ENCODE peak calls at places on chromosomes 3 and 15, in five cellular contexts. One of them, this sample, is unnamed.

GRCh38 chr3:197880361-197881339 is 69.3 kb upstream of the RPL35A start:
- DNase-seq in tibial artery: no peak
- DNase-seq in Calu3: no peak
- DNase-seq in H9: no peak
- DNase-seq in K562: no peak
- DNase-seq in this sample: no peak

GRCh38 chr3:161700998-161701397 is 204.4 kb downstream of the OTOL1 start:
- DNase-seq in tibial artery: no peak
- DNase-seq in Calu3: peak
- DNase-seq in H9: peak
- DNase-seq in K562: no peak
- DNase-seq in this sample: no peak

GRCh38 chr3:112546216-112546759 is 15.5 kb downstream of the ATG3 start:
- DNase-seq in tibial artery: no peak
- DNase-seq in Calu3: no peak
- DNase-seq in H9: no peak
- DNase-seq in K562: no peak
- DNase-seq in this sample: no peak

GRCh38 chr15:57382222-57382621 is 5.9 kb downstream of the CGNL1 start:
- DNase-seq in tibial artery: no peak
- DNase-seq in Calu3: no peak
- DNase-seq in H9: no peak
- DNase-seq in K562: no peak
- DNase-seq in this sample: no peak

GRCh38 chr15:85411992-85412538 is 31.7 kb downstream of the AKAP13 start:
- DNase-seq in tibial artery: no peak
- DNase-seq in Calu3: no peak
- DNase-seq in H9: no peak
- DNase-seq in K562: no peak
- DNase-seq in this sample: no peak

GRCh38 chr3:147812186-147812911 is 403.2 kb downstream of the ZIC1 start:
- DNase-seq in tibial artery: no peak
- DNase-seq in Calu3: no peak
- DNase-seq in H9: no peak
- DNase-seq in K562: no peak
- DNase-seq in this sample: no peak

GRCh38 chr15:33068531-33068990 is 126.0 kb downstream of the FMN1 start:
- DNase-seq in tibial artery: peak
- DNase-seq in Calu3: peak
- DNase-seq in H9: peak
- DNase-seq in K562: no peak
- DNase-seq in this sample: peak

GRCh38 chr3:58009749-58010535 is 1.7 kb downstream of the FLNB start:
- DNase-seq in tibial artery: no peak
- DNase-seq in Calu3: peak
- DNase-seq in H9: peak
- DNase-seq in K562: no peak
- DNase-seq in this sample: no peak

GRCh38 chr15:73926191-73927002 is at the start of gene LOXL1:
- DNase-seq in tibial artery: peak
- DNase-seq in Calu3: peak
- DNase-seq in H9: peak
- DNase-seq in K562: peak
- DNase-seq in this sample: peak

GRCh38 chr15:68518785-68519430 is 59.9 kb upstream of the CORO2B start:
- DNase-seq in tibial artery: no peak
- DNase-seq in Calu3: no peak
- DNase-seq in H9: no peak
- DNase-seq in K562: no peak
- DNase-seq in this sample: no peak

GRCh38 chr3:61804782-61805181 is 243.4 kb downstream of the PTPRG start:
- DNase-seq in tibial artery: no peak
- DNase-seq in Calu3: no peak
- DNase-seq in H9: no peak
- DNase-seq in K562: no peak
- DNase-seq in this sample: no peak

GRCh38 chr15:101489633-101490407 is at the start of gene PCSK6:
- DNase-seq in tibial artery: no peak
- DNase-seq in Calu3: peak
- DNase-seq in H9: peak
- DNase-seq in K562: peak
- DNase-seq in this sample: peak

GRCh38 chr3:16307832-16308531 is 43.0 kb downstream of the OXNAD1 start:
- DNase-seq in tibial artery: no peak
- DNase-seq in Calu3: no peak
- DNase-seq in H9: no peak
- DNase-seq in K562: no peak
- DNase-seq in this sample: no peak

GRCh38 chr3:7436542-7436941 is 575.6 kb downstream of the GRM7 start:
- DNase-seq in tibial artery: no peak
- DNase-seq in Calu3: no peak
- DNase-seq in H9: no peak
- DNase-seq in K562: no peak
- DNase-seq in this sample: no peak

GRCh38 chr3:125165189-125165947 is 47.2 kb downstream of the SLC12A8 start:
- DNase-seq in tibial artery: no peak
- DNase-seq in Calu3: no peak
- DNase-seq in H9: peak
- DNase-seq in K562: no peak
- DNase-seq in this sample: peak

GRCh38 chr3:133211449-133211848 is 173.3 kb downstream of the TMEM108 start:
- DNase-seq in tibial artery: no peak
- DNase-seq in Calu3: no peak
- DNase-seq in H9: peak
- DNase-seq in K562: no peak
- DNase-seq in this sample: no peak

GRCh38 chr3:59299561-59299960 is 249.7 kb upstream of the CFAP20DC start:
- DNase-seq in tibial artery: no peak
- DNase-seq in Calu3: no peak
- DNase-seq in H9: no peak
- DNase-seq in K562: no peak
- DNase-seq in this sample: no peak

GRCh38 chr3:84836961-84837360 is 121.8 kb upstream of the CADM2 start:
- DNase-seq in tibial artery: no peak
- DNase-seq in Calu3: peak
- DNase-seq in H9: peak
- DNase-seq in K562: no peak
- DNase-seq in this sample: no peak

GRCh38 chr15:76991741-76992645 is 2.9 kb upstream of the PSTPIP1 start:
- DNase-seq in tibial artery: peak
- DNase-seq in Calu3: no peak
- DNase-seq in H9: peak
- DNase-seq in K562: no peak
- DNase-seq in this sample: no peak

GRCh38 chr15:99100245-99101173 is 4.4 kb upstream of the SYNM start:
- DNase-seq in tibial artery: peak
- DNase-seq in Calu3: peak
- DNase-seq in H9: peak
- DNase-seq in K562: peak
- DNase-seq in this sample: peak

GRCh38 chr3:36957072-36957471 is 12.2 kb upstream of the TRANK1 start:
- DNase-seq in tibial artery: no peak
- DNase-seq in Calu3: no peak
- DNase-seq in H9: peak
- DNase-seq in K562: peak
- DNase-seq in this sample: no peak

GRCh38 chr3:170749765-170750477 is 120.1 kb downstream of the RPL22L1 start:
- DNase-seq in tibial artery: no peak
- DNase-seq in Calu3: no peak
- DNase-seq in H9: no peak
- DNase-seq in K562: no peak
- DNase-seq in this sample: no peak

GRCh38 chr3:33134026-33134625 is 20.3 kb downstream of the CRTAP start:
- DNase-seq in tibial artery: no peak
- DNase-seq in Calu3: no peak
- DNase-seq in H9: no peak
- DNase-seq in K562: no peak
- DNase-seq in this sample: no peak

GRCh38 chr3:194984026-194984425 is 286.9 kb downstream of the XXYLT1 start:
- DNase-seq in tibial artery: no peak
- DNase-seq in Calu3: no peak
- DNase-seq in H9: no peak
- DNase-seq in K562: no peak
- DNase-seq in this sample: no peak

GRCh38 chr3:55183259-55183658 is 255.4 kb upstream of the LRTM1 start:
- DNase-seq in tibial artery: no peak
- DNase-seq in Calu3: no peak
- DNase-seq in H9: no peak
- DNase-seq in K562: no peak
- DNase-seq in this sample: no peak

GRCh38 chr3:197408177-197408957 is 110.0 kb upstream of the DLG1 start:
- DNase-seq in tibial artery: no peak
- DNase-seq in Calu3: no peak
- DNase-seq in H9: no peak
- DNase-seq in K562: no peak
- DNase-seq in this sample: no peak

GRCh38 chr3:66423791-66424190 is 77.0 kb downstream of the LRIG1 start:
- DNase-seq in tibial artery: no peak
- DNase-seq in Calu3: no peak
- DNase-seq in H9: no peak
- DNase-seq in K562: no peak
- DNase-seq in this sample: no peak

DNA sequence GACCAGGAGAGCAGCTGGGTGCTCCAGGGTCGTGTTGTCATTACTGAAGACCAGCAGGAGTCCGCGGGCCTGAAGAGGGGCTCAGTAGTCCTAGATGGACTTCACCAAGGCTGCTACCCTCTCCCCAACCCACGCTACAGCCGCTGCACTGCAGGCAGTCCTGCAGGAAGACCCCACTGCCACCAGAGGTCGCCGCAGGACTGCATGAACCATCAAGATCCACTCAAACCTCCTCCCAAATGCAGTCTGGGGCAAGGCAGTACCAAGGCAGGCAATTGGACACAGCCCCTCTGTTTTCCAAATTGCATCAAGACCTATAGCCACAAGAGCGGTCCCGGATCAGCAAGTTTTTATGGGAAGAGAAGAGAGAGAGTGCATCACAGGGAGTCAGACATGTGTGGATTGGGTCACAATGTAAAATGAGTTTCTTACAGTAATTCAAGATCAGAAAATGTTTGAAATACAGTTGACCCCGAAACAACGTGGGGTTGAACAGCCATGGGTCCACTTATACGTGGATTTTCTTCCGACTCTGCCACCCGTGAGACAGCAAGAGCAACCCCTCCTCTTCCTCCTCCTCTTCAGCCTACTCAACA is 46.7 kb downstream of the DZIP1L start:
- DNase-seq in tibial artery: peak
- DNase-seq in Calu3: peak
- DNase-seq in H9: peak
- DNase-seq in K562: peak
- DNase-seq in this sample: peak
- TF ChIP-seq CTCF in tibial artery: peak
- TF ChIP-seq CTCF in Calu3: peak
- TF ChIP-seq CTCF in H9: peak
- TF ChIP-seq CTCF in K562: peak
- TF ChIP-seq CTCF in this sample: peak

GRCh38 chr3:120567370-120568197 is 28.6 kb upstream of the NDUFB4 start:
- DNase-seq in tibial artery: no peak
- DNase-seq in Calu3: peak
- DNase-seq in H9: no peak
- DNase-seq in K562: no peak
- DNase-seq in this sample: no peak
- TF ChIP-seq CTCF in tibial artery: no peak
- TF ChIP-seq CTCF in Calu3: no peak
- TF ChIP-seq CTCF in H9: peak
- TF ChIP-seq CTCF in K562: peak
- TF ChIP-seq CTCF in this sample: peak

DNA sequence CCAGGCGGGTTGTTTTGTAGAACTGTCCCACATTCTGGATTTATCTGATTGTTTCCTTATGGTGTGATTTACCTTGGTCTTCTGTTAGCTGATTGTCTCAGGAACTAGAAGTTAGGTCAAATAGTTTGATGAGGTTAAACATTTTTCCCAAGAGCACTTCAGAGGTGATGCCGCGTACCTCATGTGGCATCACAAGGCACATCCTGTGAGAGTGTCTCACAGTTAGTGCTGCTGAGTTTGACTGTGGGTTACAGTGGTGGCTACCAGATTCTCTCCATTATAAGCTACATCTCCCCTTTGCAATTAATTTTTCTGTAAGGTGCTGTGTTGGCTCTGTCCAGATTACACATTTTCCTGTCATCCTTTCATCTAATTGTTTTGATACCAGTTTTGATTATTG is 12.6 kb downstream of the RPUSD3 start:
- DNase-seq in tibial artery: no peak
- DNase-seq in Calu3: no peak
- DNase-seq in H9: no peak
- DNase-seq in K562: no peak
- DNase-seq in this sample: no peak
- TF ChIP-seq CTCF in tibial artery: no peak
- TF ChIP-seq CTCF in Calu3: no peak
- TF ChIP-seq CTCF in H9: no peak
- TF ChIP-seq CTCF in K562: no peak
- TF ChIP-seq CTCF in this sample: no peak

GRCh38 chr3:142976621-142977398 is 13.3 kb upstream of the PAQR9 start:
- DNase-seq in tibial artery: peak
- DNase-seq in Calu3: peak
- DNase-seq in H9: peak
- DNase-seq in K562: peak
- DNase-seq in this sample: no peak

GRCh38 chr3:142977399-142977728 is 13.9 kb upstream of the PAQR9 start:
- DNase-seq in tibial artery: no peak
- DNase-seq in Calu3: no peak
- DNase-seq in H9: no peak
- DNase-seq in K562: peak
- DNase-seq in this sample: no peak

GRCh38 chr3:142972092-142972753 is 8.7 kb upstream of the PAQR9 start:
- DNase-seq in tibial artery: no peak
- DNase-seq in Calu3: no peak
- DNase-seq in H9: no peak
- DNase-seq in K562: no peak
- DNase-seq in this sample: no peak

GRCh38 chr3:142973217-142974009 is 9.9 kb upstream of the PAQR9 start:
- DNase-seq in tibial artery: no peak
- DNase-seq in Calu3: no peak
- DNase-seq in H9: no peak
- DNase-seq in K562: no peak
- DNase-seq in this sample: no peak

DNA sequence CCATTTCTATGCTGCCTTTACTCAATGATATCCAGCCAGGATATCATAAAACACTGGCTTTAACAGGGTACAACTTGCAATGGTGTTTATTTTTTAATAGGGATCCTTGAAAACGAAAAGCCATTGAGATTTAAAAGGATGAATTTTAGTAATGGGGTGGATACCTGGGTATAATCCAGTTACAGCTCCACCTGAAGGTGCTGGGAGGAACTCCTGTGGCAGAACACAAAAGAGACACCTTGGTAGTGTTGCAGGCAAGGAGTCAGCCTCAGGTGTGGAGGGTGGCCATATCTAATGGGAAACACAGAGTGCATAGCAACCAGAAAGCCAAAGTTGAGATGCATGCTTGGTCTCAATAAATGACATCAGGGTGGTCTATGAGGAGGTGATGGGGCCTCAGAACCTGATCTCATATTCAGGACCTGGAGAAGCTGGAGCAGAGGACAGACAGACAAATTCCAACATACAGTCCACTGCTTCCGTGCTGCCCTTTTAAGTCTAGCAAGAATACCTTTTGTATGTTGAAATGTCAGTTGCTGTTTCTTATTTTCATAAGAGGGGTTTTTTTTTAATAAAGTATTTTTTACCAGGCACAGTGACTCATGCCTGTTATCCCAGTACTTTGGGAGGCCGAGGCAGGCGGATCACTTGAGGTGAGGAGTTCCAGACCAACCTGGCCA is 12.0 kb upstream of the PAQR9 start:
- DNase-seq in tibial artery: no peak
- DNase-seq in Calu3: no peak
- DNase-seq in H9: peak
- DNase-seq in K562: peak
- DNase-seq in this sample: no peak
- TF ChIP-seq CTCF in tibial artery: no peak
- TF ChIP-seq CTCF in Calu3: peak
- TF ChIP-seq CTCF in H9: peak
- TF ChIP-seq CTCF in K562: peak
- TF ChIP-seq CTCF in this sample: no peak